ENCODE peak calls at places on chromosomes 3 and 15, in ten cellular contexts. W is progenitor cell of endocrine pancreas; F is activated CD8-positive, alpha-beta memory T cell treated with anti-CD3 and anti-CD28 coated beads for 24 hours; P is fibroblast of the conjunctiva; N is activated effector memory CD4-positive, alpha-beta T cell treated with Interleukin-2 at 50 U/mL for 16 hours; I is cardiac fibroblast; U is mucosa of descending colon; G is NCI-H2029; Q is HT1080; O is stimulated activated CD8-positive, alpha-beta memory T cell treated with anti-CD3 and anti-CD28 coated beads, Interleukin-4, amount 100 ng/mL, for 24 hours. K is an unnamed sample.

GRCh38 chr3:156052115-156052514 is 68.3 kb upstream of the KCNAB1 start:
- DNase-seq in G (no peak), O (no peak), P (no peak), Q (no peak), W (no peak), N (no peak), I (no peak), F (no peak), U (no peak), K (no peak)

GRCh38 chr15:34719051-34719882 is 35.5 kb downstream of the GJD2 start:
- DNase-seq in I (no peak), U (no peak), Q (no peak), P (no peak), W (no peak), G (no peak), N (no peak), O (no peak), F (no peak), K (no peak)

GRCh38 chr3:155744626-155745324 is at the start of gene PLCH1:
- DNase-seq in F (peak), W (peak), Q (peak), O (peak), U (peak), I (peak), G (peak), N (peak), P (peak), K (peak)

GRCh38 chr3:193946945-193947344 is 189.0 kb upstream of the HES1 start:
- DNase-seq in F (no peak), N (no peak), I (peak), G (peak), U (no peak), W (no peak), P (no peak), O (no peak), Q (peak), K (no peak)

GRCh38 chr3:177753498-177754155 is 556.3 kb upstream of the TBL1XR1 start:
- DNase-seq in P (no peak), O (no peak), I (peak), G (no peak), U (peak), Q (no peak), F (no peak), N (no peak), W (no peak), K (peak)

GRCh38 chr3:32239638-32240550 is 1.4 kb downstream of the CMTM8 start:
- DNase-seq in I (peak), O (no peak), G (peak), N (peak), U (peak), P (no peak), W (peak), Q (peak), F (peak), K (no peak)

GRCh38 chr15:101099183-101099582 is 152.7 kb downstream of the CHSY1 start:
- DNase-seq in G (no peak), I (no peak), N (no peak), F (no peak), W (no peak), O (no peak), P (no peak), Q (no peak), U (no peak), K (no peak)

GRCh38 chr15:63042879-63043340 is 363 bp downstream of the TPM1 start:
- DNase-seq in G (no peak), U (no peak), I (peak), W (no peak), O (no peak), N (no peak), F (peak), P (no peak), Q (no peak), K (no peak)

GRCh38 chr3:124928333-124929202 is 6.0 kb downstream of the MUC13 start:
- DNase-seq in N (peak), O (peak), U (peak), G (peak), I (peak), Q (peak), W (peak), F (peak), P (peak), K (peak)

GRCh38 chr15:80160570-80161156 is 7.9 kb downstream of the FAH start:
- DNase-seq in I (peak), N (peak), W (no peak), Q (peak), O (no peak), P (peak), G (no peak), U (peak), F (no peak), K (no peak)

GRCh38 chr15:77693576-77693975 is 60.9 kb upstream of the LINGO1 start:
- DNase-seq in Q (no peak), P (no peak), O (no peak), F (no peak), W (no peak), I (no peak), U (no peak), N (no peak), G (no peak), K (no peak)

GRCh38 chr3:187966636-187967035 is 187.3 kb upstream of the LPP start:
- DNase-seq in P (no peak), O (no peak), G (no peak), W (no peak), Q (no peak), U (no peak), N (no peak), F (no peak), I (no peak), K (no peak)

GRCh38 chr3:169624533-169624972 is 39.0 kb downstream of the MECOM start:
- DNase-seq in N (no peak), W (no peak), I (peak), F (no peak), O (no peak), Q (no peak), P (no peak), U (no peak), G (peak), K (no peak)

GRCh38 chr15:81337713-81338157 is 13.8 kb upstream of the STARD5 start:
- DNase-seq in G (no peak), P (no peak), N (no peak), W (no peak), Q (no peak), U (no peak), F (no peak), O (no peak), I (peak), K (no peak)

GRCh38 chr3:111339017-111339416 is 203.0 kb upstream of the CD96 start:
- DNase-seq in F (no peak), O (no peak), P (no peak), Q (no peak), N (no peak), W (no peak), U (no peak), G (no peak), I (no peak), K (no peak)

GRCh38 chr3:45931476-45931875 is 11.8 kb upstream of the CXCR6 start:
- DNase-seq in N (no peak), U (no peak), F (no peak), O (no peak), Q (no peak), P (no peak), I (no peak), G (no peak), W (no peak), K (peak)

GRCh38 chr3:13018039-13018431 is 55.2 kb downstream of the IQSEC1 start:
- DNase-seq in U (no peak), F (no peak), W (no peak), Q (no peak), P (no peak), O (no peak), G (peak), N (no peak), I (no peak), K (no peak)

GRCh38 chr15:57054351-57054750 is 135.9 kb downstream of the TCF12 start:
- DNase-seq in Q (no peak), I (no peak), G (no peak), P (no peak), U (no peak), N (no peak), O (no peak), W (no peak), F (no peak), K (no peak)

GRCh38 chr3:59235221-59236012 is 185.6 kb upstream of the CFAP20DC start:
- DNase-seq in P (no peak), U (no peak), N (no peak), Q (no peak), F (no peak), W (no peak), G (no peak), I (no peak), O (peak), K (no peak)

GRCh38 chr3:156626104-156626503 is 48.3 kb upstream of the TIPARP start:
- DNase-seq in P (no peak), W (no peak), Q (peak), I (no peak), F (no peak), N (no peak), U (peak), O (no peak), G (peak), K (no peak)

GRCh38 chr3:108029466-108029865 is 61.4 kb downstream of the CD47 start:
- DNase-seq in Q (no peak), P (no peak), F (no peak), U (no peak), G (no peak), N (no peak), I (no peak), O (no peak), W (no peak), K (no peak)

GRCh38 chr3:60430208-60430607 is 821.0 kb downstream of the FHIT start:
- DNase-seq in P (no peak), O (no peak), I (no peak), U (no peak), N (no peak), F (no peak), W (no peak), G (no peak), Q (no peak), K (no peak)

GRCh38 chr3:154214320-154214719 is 93.1 kb downstream of the ARHGEF26 start:
- DNase-seq in U (no peak), P (no peak), G (no peak), O (no peak), N (no peak), I (peak), Q (peak), W (no peak), F (no peak), K (no peak)

GRCh38 chr3:188111002-188111584 is 42.9 kb upstream of the LPP start:
- DNase-seq in P (no peak), G (no peak), W (no peak), F (no peak), U (no peak), O (no peak), Q (no peak), I (no peak), N (no peak), K (no peak)

GRCh38 chr15:69876030-69876429 is 221.7 kb downstream of the TLE3 start:
- DNase-seq in Q (no peak), U (no peak), O (no peak), F (no peak), P (no peak), W (no peak), N (no peak), I (no peak), G (no peak), K (no peak)

GRCh38 chr3:184795493-184796198 is 16.3 kb upstream of the VPS8 start:
- DNase-seq in W (no peak), P (no peak), N (no peak), U (no peak), O (no peak), G (no peak), F (no peak), Q (no peak), I (no peak), K (peak)

GRCh38 chr3:150760431-150761200 is 2.4 kb downstream of the SIAH2 start:
- DNase-seq in G (no peak), Q (no peak), O (no peak), I (no peak), N (no peak), P (no peak), F (no peak), U (no peak), W (no peak), K (no peak)

GRCh38 chr15:101070502-101071273 is 151.5 kb downstream of the LRRK1 start:
- DNase-seq in F (no peak), Q (peak), W (no peak), G (peak), O (no peak), I (peak), U (no peak), P (peak), N (no peak), K (peak)

GRCh38 chr15:101675015-101675414 is 22.8 kb upstream of the TM2D3 start:
- DNase-seq in N (no peak), I (peak), Q (peak), W (no peak), O (no peak), P (no peak), F (no peak), G (no peak), U (no peak), K (no peak)